ENCODE peak calls at places on chromosomes 12 and 14, in six cellular contexts. O is AG10803; H is naive thymus-derived CD4-positive, alpha-beta T cell; N is activated CD4-positive, alpha-beta T cell treated with anti-CD3 and anti-CD28 coated beads for 4 hours; Z is GM20000; R is amniotic epithelial cell. L is an unnamed sample.

GRCh38 chr12:79309039-79309438 is 381.7 kb downstream of the PAWR start:
- DNase-seq in H (no peak), O (no peak), R (no peak), Z (no peak), N (no peak), L (no peak)

GRCh38 chr12:57216931-57217871 is 607 bp downstream of the NXPH4 start:
- DNase-seq in H (no peak), R (no peak), N (no peak), O (no peak), Z (no peak), L (no peak)

GRCh38 chr12:122840580-122841513 is 5.6 kb downstream of the HIP1R start:
- DNase-seq in O (no peak), H (no peak), Z (peak), N (no peak), R (no peak), L (no peak)

GRCh38 chr12:8823565-8824300 is 1.3 kb downstream of the A2ML1 start:
- DNase-seq in O (peak), N (no peak), R (peak), Z (no peak), H (no peak), L (peak)

GRCh38 chr14:64674829-64675228 is 29.4 kb upstream of the PLEKHG3 start:
- DNase-seq in R (no peak), N (no peak), H (no peak), Z (no peak), O (no peak), L (no peak)

GRCh38 chr12:14960548-14961465 is 594 bp downstream of the ARHGDIB start:
- DNase-seq in R (peak), H (peak), N (peak), Z (peak), O (no peak), L (peak)

GRCh38 chr12:49296034-49296835 is 1.3 kb downstream of the PRPH start:
- DNase-seq in N (peak), R (no peak), H (peak), O (no peak), Z (peak), L (peak)

GRCh38 chr14:43803076-43803689 is 703.9 kb downstream of the FSCB start:
- DNase-seq in R (no peak), O (no peak), H (no peak), N (no peak), Z (no peak), L (no peak)

GRCh38 chr12:57616383-57617101 is 5.3 kb downstream of the ARHGEF25 start:
- DNase-seq in H (no peak), N (no peak), O (peak), R (peak), Z (no peak), L (no peak)

GRCh38 chr12:4579305-4580097 is 17.5 kb downstream of the DYRK4 start:
- DNase-seq in Z (peak), R (peak), N (no peak), H (no peak), O (peak), L (peak)

GRCh38 chr12:121128908-121129704 is 3.6 kb upstream of the P2RX7 start:
- DNase-seq in R (no peak), N (peak), O (peak), Z (peak), H (peak), L (peak)

GRCh38 chr14:105388110-105388951 is 10.0 kb upstream of the TEX22 start:
- DNase-seq in H (no peak), O (no peak), Z (no peak), R (no peak), N (no peak), L (no peak)

GRCh38 chr12:5503371-5503770 is 71.5 kb downstream of the NTF3 start:
- DNase-seq in Z (no peak), O (no peak), H (no peak), R (no peak), N (no peak), L (no peak)

GRCh38 chr14:77059276-77059934 is 30.9 kb upstream of the IRF2BPL start:
- DNase-seq in Z (no peak), R (peak), O (peak), H (no peak), N (peak), L (no peak)

GRCh38 chr12:75725505-75726120 is 214.2 kb upstream of the KRR1 start:
- DNase-seq in O (peak), R (peak), Z (no peak), H (no peak), N (no peak), L (no peak)